ENCODE peak calls at places on chromosome 19, in seven cellular contexts. C is osteoblast; G is heart right ventricle; Y is colonic mucosa; I is gastrocnemius medialis; Z is heart left ventricle; N is CD8-positive, alpha-beta T cell. J is an unnamed sample. For H3K4me1, the result is how much of the 10 kb centered on the place peaks cover.

GRCh38 chr19:1172353-1173159 is 1.5 kb downstream of the SBNO2 start:
- DNase-seq in C (peak), G (peak), Y (peak), I (peak), Z (no peak), N (no peak), J (peak)

GRCh38 chr19:55669418-55670279 is 5.4 kb upstream of the EPN1 start:
- DNase-seq in C (no peak), G (no peak), Y (no peak), I (no peak), Z (no peak), N (no peak), J (no peak)

GRCh38 chr19:10237702-10238101 is 6.6 kb upstream of the S1PR2 start:
- DNase-seq in C (no peak), G (no peak), Y (no peak), I (no peak), Z (no peak), N (no peak), J (no peak)

GRCh38 chr19:43651758-43652545 is 12.3 kb upstream of the CADM4 start:
- DNase-seq in C (peak), G (peak), Y (peak), I (peak), Z (peak), N (peak), J (peak)

GRCh38 chr19:51030631-51031030 is 4.2 kb downstream of the KLK12 start:
- DNase-seq in C (peak), G (no peak), Y (no peak), I (no peak), Z (no peak), N (no peak), J (no peak)

GRCh38 chr19:14267224-14267741 is 61.3 kb upstream of the ADGRL1 start:
- DNase-seq in C (peak), G (no peak), Y (no peak), I (no peak), Z (no peak), N (no peak), J (no peak)

GRCh38 chr19:49851456-49852259 is 699 bp downstream of the PTOV1 start:
- DNase-seq in C (no peak), G (peak), Y (peak), I (no peak), Z (peak), N (peak), J (no peak)

GRCh38 chr19:37466277-37466797 is 907 bp downstream of the ZNF569 start:
- DNase-seq in C (peak), G (no peak), Y (no peak), I (no peak), Z (peak), N (no peak), J (no peak)

GRCh38 chr19:45154064-45154827 is 6.5 kb downstream of the NKPD1 start:
- DNase-seq in C (peak), G (no peak), Y (no peak), I (no peak), Z (no peak), N (no peak), J (peak)

GRCh38 chr19:4971424-4971793 is 2.5 kb downstream of the KDM4B start:
- DNase-seq in C (peak), G (no peak), Y (peak), I (peak), Z (peak), N (no peak), J (no peak)

GRCh38 chr19:50214699-50215543 is 11.5 kb downstream of the MYH14 start:
- DNase-seq in C (no peak), G (no peak), Y (peak), I (peak), Z (no peak), N (no peak), J (no peak)

GRCh38 chr19:4504297-4504701 is 14.0 kb downstream of the PLIN4 start:
- DNase-seq in C (peak), G (no peak), Y (no peak), I (no peak), Z (no peak), N (no peak), J (no peak)

GRCh38 chr19:5340637-5341447 is at the start of gene PTPRS:
- DNase-seq in C (peak), G (peak), Y (peak), I (peak), Z (peak), N (peak), J (peak)

GRCh38 chr19:41366089-41366488 is 2.1 kb upstream of the B9D2 start:
- DNase-seq in C (no peak), G (no peak), Y (no peak), I (no peak), Z (no peak), N (no peak), J (no peak)
- TF ChIP-seq CTCF in C (peak), G (no peak), Y (no peak), I (no peak), Z (no peak), N (no peak), J (no peak)

GRCh38 chr19:13005861-13006370 is 10.6 kb downstream of the NFIX start:
- DNase-seq in C (no peak), G (no peak), Y (no peak), I (peak), Z (no peak), N (no peak), J (no peak)

GRCh38 chr19:13005253-13005652 is 10.0 kb downstream of the NFIX start:
- DNase-seq in C (peak), G (no peak), Y (no peak), I (no peak), Z (no peak), N (no peak), J (no peak)

GRCh38 chr19:13002970-13003540 is 7.8 kb downstream of the NFIX start:
- DNase-seq in C (no peak), G (no peak), Y (peak), I (peak), Z (no peak), N (no peak), J (no peak)

GRCh38 chr19:13002389-13002898 is 7.2 kb downstream of the NFIX start:
- DNase-seq in C (no peak), G (peak), Y (no peak), I (peak), Z (peak), N (no peak), J (peak)

DNA sequence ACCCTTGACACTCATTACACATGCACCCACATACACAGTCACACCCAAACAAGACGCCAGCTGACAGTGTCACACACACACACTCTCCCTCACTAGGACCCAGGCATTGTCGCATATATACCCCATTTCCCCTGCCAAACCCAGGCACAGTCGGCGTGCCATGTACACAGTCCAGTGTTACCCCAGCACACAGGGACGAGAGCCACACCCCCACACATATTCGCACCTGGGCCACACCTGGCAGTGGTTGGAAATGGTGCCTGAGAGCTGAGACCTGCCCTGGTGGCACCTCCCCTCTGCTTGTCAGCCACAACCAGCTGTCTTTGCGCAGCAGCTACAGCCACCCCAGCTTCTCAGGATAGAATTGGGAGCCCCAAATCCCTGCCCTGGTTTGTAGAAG is 9.0 kb downstream of the NFIX start:
- DNase-seq in C (peak), G (no peak), Y (peak), I (peak), Z (no peak), N (no peak), J (no peak)
- H3K4me1 ChIP-seq in C (under half), G (half or more), Y (under half), I (half or more), Z (half or more), N (under half), J (half or more)

DNA sequence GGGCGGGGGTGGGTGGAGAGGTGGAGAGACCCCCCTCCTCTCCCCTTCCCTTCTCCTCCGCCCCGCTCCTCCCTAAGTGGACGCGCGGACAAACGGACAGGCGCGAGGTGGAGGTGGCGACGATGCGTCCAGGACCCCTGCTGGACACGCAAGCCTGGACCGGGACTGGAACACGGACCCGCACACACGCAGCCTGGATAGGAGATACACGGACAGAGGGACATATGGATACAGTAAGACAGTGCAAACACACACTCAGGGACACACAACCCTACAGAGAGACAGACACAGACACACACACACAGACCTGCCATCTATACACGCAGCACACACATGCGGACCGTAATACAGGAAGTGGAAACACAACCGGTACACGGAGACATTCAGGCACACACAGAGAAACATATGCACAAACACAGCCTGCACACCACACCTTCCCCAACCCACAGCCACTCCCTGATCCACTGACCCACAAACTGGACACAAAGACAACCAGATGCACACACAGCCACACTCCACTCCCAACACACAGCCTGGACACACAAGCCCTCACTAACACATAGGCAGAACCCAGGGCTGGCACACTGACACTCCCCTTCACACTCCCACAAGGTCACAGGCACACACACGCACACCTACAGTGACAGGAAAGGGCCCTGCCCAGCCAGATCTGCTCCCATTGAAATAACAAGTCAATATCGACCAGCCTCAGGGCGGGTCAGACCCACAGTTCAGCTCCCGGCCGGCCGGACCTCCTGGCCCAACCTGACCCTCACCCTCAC is 696 bp upstream of the ERFL start:
- DNase-seq in C (peak), G (no peak), Y (peak), I (no peak), Z (no peak), N (no peak), J (no peak)
- H3K4me3 ChIP-seq in C (peak), G (peak), Y (peak), I (no peak), Z (peak), N (peak), J (peak)

GRCh38 chr19:46372901-46373572 is 26.1 kb downstream of the PPP5C start:
- DNase-seq in C (no peak), G (no peak), Y (no peak), I (no peak), Z (no peak), N (no peak), J (no peak)
- TF ChIP-seq CTCF in C (no peak), G (no peak), Y (no peak), I (no peak), Z (no peak), N (no peak), J (peak)

J was measured in psoas muscle.